ENCODE peak calls at places on chromosome 14, in nine cellular contexts. I is cardiac fibroblast, U is A549, E is choroid plexus epithelial cell, A is HFF-Myc, C is endodermal cell, P is GM23338, J is stomach, S is body of pancreas. Z is an unnamed sample.

GRCh38 chr14:46378248-46378647 is 273.3 kb downstream of the RPL10L start:
- DNase-seq in I (no peak), U (peak), E (no peak), A (no peak), C (no peak), P (no peak), J (no peak), S (no peak), Z (no peak)

GRCh38 chr14:75738192-75738591 is 77.1 kb downstream of the TTLL5 start:
- DNase-seq in I (peak), U (no peak), E (peak), A (no peak), C (no peak), P (no peak), J (no peak), S (no peak), Z (peak)

GRCh38 chr14:71739273-71739990 is 192.8 kb upstream of the RGS6 start:
- DNase-seq in I (peak), U (peak), E (peak), A (no peak), C (no peak), P (peak), J (no peak), S (peak), Z (peak)

GRCh38 chr14:60161176-60162107 is 3.8 kb downstream of the DHRS7 start:
- DNase-seq in I (peak), U (no peak), E (peak), A (no peak), C (no peak), P (peak), J (no peak), S (peak), Z (peak)

GRCh38 chr14:54610051-54610977 is 43.4 kb downstream of the SAMD4A start:
- DNase-seq in I (peak), U (no peak), E (peak), A (no peak), C (no peak), P (no peak), J (no peak), S (no peak), Z (peak)

GRCh38 chr14:66824251-66824650 is 316.3 kb downstream of the GPHN start:
- DNase-seq in I (peak), U (no peak), E (no peak), A (no peak), C (no peak), P (no peak), J (no peak), S (no peak), Z (no peak)

GRCh38 chr14:67513631-67514108 is 19.4 kb upstream of the PLEKHH1 start:
- DNase-seq in I (no peak), U (no peak), E (no peak), A (no peak), C (no peak), P (no peak), J (no peak), S (peak), Z (no peak)

GRCh38 chr14:35416108-35416750 is 11.7 kb upstream of the NFKBIA start:
- DNase-seq in I (no peak), U (no peak), E (peak), A (no peak), C (no peak), P (no peak), J (no peak), S (no peak), Z (no peak)

GRCh38 chr14:68363401-68363800 is 429.5 kb downstream of the ZFP36L1 start:
- DNase-seq in I (no peak), U (peak), E (peak), A (no peak), C (peak), P (peak), J (no peak), S (no peak), Z (no peak)

GRCh38 chr14:103522028-103522581 is 525 bp downstream of the CKB start:
- DNase-seq in I (no peak), U (no peak), E (no peak), A (no peak), C (peak), P (peak), J (no peak), S (no peak), Z (no peak)

GRCh38 chr14:51382506-51382905 is 142.5 kb downstream of the TMX1 start:
- DNase-seq in I (no peak), U (no peak), E (no peak), A (no peak), C (no peak), P (no peak), J (no peak), S (no peak), Z (no peak)

GRCh38 chr14:59306775-59307174 is 118.3 kb downstream of the DAAM1 start:
- DNase-seq in I (peak), U (peak), E (peak), A (no peak), C (no peak), P (no peak), J (no peak), S (no peak), Z (peak)

GRCh38 chr14:85934123-85934885 is 404.4 kb downstream of the FLRT2 start:
- DNase-seq in I (peak), U (peak), E (peak), A (no peak), C (no peak), P (peak), J (peak), S (peak), Z (no peak)

GRCh38 chr14:94113490-94113889 is 3.0 kb downstream of the IFI27 start:
- DNase-seq in I (peak), U (no peak), E (peak), A (no peak), C (peak), P (no peak), J (peak), S (peak), Z (peak)

GRCh38 chr14:74457511-74457910 is 31.5 kb upstream of the SYNDIG1L start:
- DNase-seq in I (no peak), U (no peak), E (no peak), A (no peak), C (peak), P (no peak), J (no peak), S (no peak), Z (no peak)

GRCh38 chr14:92470215-92470614 is 43.4 kb upstream of the RIN3 start:
- DNase-seq in I (no peak), U (peak), E (peak), A (peak), C (no peak), P (peak), J (no peak), S (no peak), Z (no peak)

GRCh38 chr14:72678360-72678759 is 215.5 kb downstream of the DPF3 start:
- DNase-seq in I (peak), U (no peak), E (peak), A (no peak), C (no peak), P (no peak), J (no peak), S (no peak), Z (peak)

GRCh38 chr14:70754989-70755388 is 54.3 kb downstream of the MAP3K9 start:
- DNase-seq in I (peak), U (peak), E (peak), A (no peak), C (peak), P (no peak), J (peak), S (peak), Z (peak)

GRCh38 chr14:95061317-95062093 is 95.8 kb downstream of the DICER1 start:
- DNase-seq in I (no peak), U (no peak), E (no peak), A (no peak), C (no peak), P (no peak), J (no peak), S (no peak), Z (no peak)

GRCh38 chr14:67532998-67533753 is at the start of gene PLEKHH1:
- DNase-seq in I (peak), U (peak), E (peak), A (no peak), C (peak), P (peak), J (peak), S (peak), Z (peak)

GRCh38 chr14:52923902-52924575 is 26.8 kb downstream of the FERMT2 start:
- DNase-seq in I (no peak), U (peak), E (no peak), A (no peak), C (peak), P (peak), J (no peak), S (no peak), Z (no peak)

GRCh38 chr14:94005324-94005723 is 8.2 kb downstream of the CCDC197 start:
- DNase-seq in I (no peak), U (no peak), E (peak), A (no peak), C (peak), P (peak), J (no peak), S (no peak), Z (no peak)

GRCh38 chr14:34000396-34000795 is 49.5 kb upstream of the EGLN3 start:
- DNase-seq in I (no peak), U (no peak), E (no peak), A (no peak), C (no peak), P (no peak), J (no peak), S (no peak), Z (no peak)

GRCh38 chr14:99730876-99731351 is 46.8 kb downstream of the CYP46A1 start:
- DNase-seq in I (no peak), U (no peak), E (no peak), A (no peak), C (no peak), P (no peak), J (no peak), S (no peak), Z (no peak)

GRCh38 chr14:83874662-83875061 is 1655.3 kb upstream of the FLRT2 start:
- DNase-seq in I (no peak), U (no peak), E (no peak), A (no peak), C (no peak), P (no peak), J (no peak), S (no peak), Z (peak)

GRCh38 chr14:76958020-76958965 is 70.2 kb downstream of the IRF2BPL start:
- DNase-seq in I (no peak), U (no peak), E (no peak), A (no peak), C (no peak), P (peak), J (no peak), S (no peak), Z (no peak)

GRCh38 chr14:58315606-58316005 is 17.3 kb downstream of the ARID4A start:
- DNase-seq in I (no peak), U (no peak), E (no peak), A (no peak), C (no peak), P (no peak), J (no peak), S (no peak), Z (no peak)

GRCh38 chr14:86961106-86961716 is 1031.8 kb downstream of the GALC start:
- DNase-seq in I (peak), U (peak), E (no peak), A (no peak), C (peak), P (peak), J (no peak), S (peak), Z (peak)

GRCh38 chr14:95044463-95045254 is 112.7 kb downstream of the DICER1 start:
- DNase-seq in I (no peak), U (no peak), E (no peak), A (no peak), C (peak), P (peak), J (peak), S (no peak), Z (no peak)

GRCh38 chr14:26204954-26205479 is 392.8 kb downstream of the NOVA1 start:
- DNase-seq in I (peak), U (no peak), E (peak), A (no peak), C (peak), P (peak), J (peak), S (peak), Z (peak)

GRCh38 chr14:73231874-73232851 is 5.1 kb upstream of the PAPLN start:
- DNase-seq in I (no peak), U (peak), E (no peak), A (no peak), C (peak), P (peak), J (no peak), S (no peak), Z (no peak)

GRCh38 chr14:103008768-103009342 is 48.5 kb downstream of the CDC42BPB start:
- DNase-seq in I (peak), U (no peak), E (peak), A (no peak), C (no peak), P (no peak), J (peak), S (no peak), Z (peak)

GRCh38 chr14:90551733-90552464 is 155.1 kb downstream of the CALM1 start:
- DNase-seq in I (no peak), U (no peak), E (no peak), A (no peak), C (no peak), P (no peak), J (peak), S (no peak), Z (no peak)

DNA sequence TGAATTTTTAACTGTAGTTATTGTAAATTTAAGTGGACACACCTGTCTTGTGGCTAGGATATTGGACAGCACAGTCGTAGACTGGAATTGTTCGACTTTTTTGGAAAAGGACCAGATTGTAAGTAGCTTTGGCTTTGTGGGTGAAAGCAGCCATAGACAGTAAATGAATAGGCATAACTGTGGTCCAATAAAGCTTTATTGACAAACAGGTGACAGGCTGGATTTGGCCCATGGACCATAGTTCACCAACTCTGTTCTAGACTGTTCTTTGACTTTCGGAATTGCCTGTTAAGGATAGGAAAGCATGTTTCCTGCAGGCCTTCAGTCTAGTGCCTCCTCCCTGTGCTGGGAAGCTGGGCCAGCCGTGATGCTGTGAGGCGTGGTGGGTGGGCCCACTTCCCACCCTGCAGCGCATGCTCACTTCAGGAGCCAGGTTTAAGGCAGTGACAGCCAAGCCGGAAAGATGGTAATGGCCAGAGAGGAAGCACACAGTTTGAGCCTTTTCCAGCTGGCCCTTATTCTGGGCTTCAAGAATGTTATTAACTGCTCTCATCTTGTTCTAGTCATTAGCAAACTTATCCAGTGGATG is 51.8 kb downstream of the PPP2R5C start:
- DNase-seq in I (no peak), U (no peak), E (no peak), A (no peak), C (no peak), P (no peak), J (no peak), S (no peak), Z (no peak)
- H3K4me3 ChIP-seq in I (no peak), U (no peak), E (no peak), A (no peak), C (no peak), P (no peak), J (no peak), S (no peak), Z (no peak)

DNA sequence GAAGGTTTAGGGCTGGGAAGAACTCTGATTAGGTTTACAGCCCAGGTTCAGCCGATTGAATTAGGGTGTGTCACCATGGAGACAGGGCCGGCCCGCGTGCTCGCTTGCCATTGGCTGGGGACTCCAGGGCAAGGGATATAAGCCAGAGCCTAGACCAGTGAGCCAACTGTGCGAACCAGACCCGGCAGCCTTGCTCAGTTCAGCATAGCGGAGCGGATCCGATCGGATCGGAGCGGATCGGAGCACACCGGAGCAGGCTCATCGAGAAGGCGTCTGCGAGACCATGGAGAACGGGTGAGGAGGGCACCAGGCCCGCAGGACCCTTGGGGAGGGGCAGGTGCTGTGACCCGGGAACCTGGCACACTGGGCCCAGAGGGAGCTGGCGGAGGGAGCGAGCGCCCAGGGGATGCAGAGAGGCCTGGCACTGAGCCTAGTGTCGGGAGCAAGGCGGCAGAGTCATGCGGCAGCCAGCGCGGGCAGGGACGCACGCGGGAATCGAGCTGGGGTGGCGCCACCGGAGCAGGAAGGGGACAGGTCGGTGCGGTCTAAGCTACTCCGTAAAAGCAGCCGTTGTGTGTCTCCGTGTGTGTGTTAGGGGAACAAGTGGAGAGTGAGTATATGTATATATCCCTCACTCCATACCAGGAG is at the start of gene PNP:
- DNase-seq in I (peak), U (peak), E (peak), A (peak), C (peak), P (peak), J (peak), S (peak), Z (peak)
- TF ChIP-seq CTCF in I (no peak), U (no peak), E (no peak), A (no peak), C (no peak), P (no peak), J (no peak), S (no peak), Z (no peak)

DNA sequence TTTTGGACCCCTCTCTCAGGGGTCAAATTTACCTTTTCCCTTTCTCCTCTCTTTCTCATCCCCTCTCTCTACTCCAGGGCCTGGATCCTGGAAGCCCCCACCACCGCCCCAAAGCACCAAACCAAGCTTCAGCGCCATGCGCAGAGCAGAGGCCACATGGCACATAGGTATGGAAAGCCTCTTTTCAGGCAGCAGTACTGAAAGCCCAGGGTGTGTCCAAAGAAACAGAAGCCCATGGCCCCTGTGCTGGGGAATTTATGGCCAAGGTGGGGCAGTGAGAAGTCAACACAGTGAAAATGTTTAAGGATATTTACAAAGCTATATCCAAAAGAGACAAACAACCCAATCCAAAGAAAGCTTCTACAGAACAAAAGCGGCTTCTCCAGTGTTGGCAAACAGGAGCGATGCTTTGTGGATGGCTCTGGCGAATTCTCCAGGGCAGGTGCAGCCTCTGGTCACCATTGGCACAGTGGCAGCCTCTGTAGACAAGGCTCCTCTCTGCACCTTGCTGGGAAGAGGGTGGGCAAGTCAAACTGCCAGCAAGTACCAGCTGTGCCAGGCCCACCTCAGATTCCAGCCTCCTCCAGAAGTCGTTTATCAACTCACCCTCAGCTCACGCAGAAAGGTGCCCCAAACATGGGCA is 4.8 kb upstream of the CPNE6 start:
- DNase-seq in I (no peak), U (no peak), E (no peak), A (no peak), C (no peak), P (no peak), J (no peak), S (no peak), Z (no peak)
- H3K4me3 ChIP-seq in I (no peak), U (no peak), E (no peak), A (no peak), C (no peak), P (no peak), J (no peak), S (no peak), Z (no peak)

GRCh38 chr14:97187916-97188315 is 390.7 kb downstream of the VRK1 start:
- DNase-seq in I (no peak), U (no peak), E (no peak), A (no peak), C (no peak), P (no peak), J (no peak), S (no peak), Z (no peak)

GRCh38 chr14:97179573-97179972 is 382.4 kb downstream of the VRK1 start:
- DNase-seq in I (no peak), U (no peak), E (no peak), A (no peak), C (no peak), P (no peak), J (no peak), S (no peak), Z (no peak)

GRCh38 chr14:97180304-97181200 is 383.4 kb downstream of the VRK1 start:
- DNase-seq in I (peak), U (peak), E (no peak), A (no peak), C (peak), P (no peak), J (no peak), S (no peak), Z (peak)

GRCh38 chr14:97185186-97185585 is 388.0 kb downstream of the VRK1 start:
- DNase-seq in I (no peak), U (peak), E (no peak), A (no peak), C (peak), P (peak), J (no peak), S (no peak), Z (no peak)
- TF ChIP-seq CTCF in I (no peak), U (peak), E (no peak), A (no peak), C (peak), P (peak), J (no peak), S (no peak), Z (no peak)

DNA sequence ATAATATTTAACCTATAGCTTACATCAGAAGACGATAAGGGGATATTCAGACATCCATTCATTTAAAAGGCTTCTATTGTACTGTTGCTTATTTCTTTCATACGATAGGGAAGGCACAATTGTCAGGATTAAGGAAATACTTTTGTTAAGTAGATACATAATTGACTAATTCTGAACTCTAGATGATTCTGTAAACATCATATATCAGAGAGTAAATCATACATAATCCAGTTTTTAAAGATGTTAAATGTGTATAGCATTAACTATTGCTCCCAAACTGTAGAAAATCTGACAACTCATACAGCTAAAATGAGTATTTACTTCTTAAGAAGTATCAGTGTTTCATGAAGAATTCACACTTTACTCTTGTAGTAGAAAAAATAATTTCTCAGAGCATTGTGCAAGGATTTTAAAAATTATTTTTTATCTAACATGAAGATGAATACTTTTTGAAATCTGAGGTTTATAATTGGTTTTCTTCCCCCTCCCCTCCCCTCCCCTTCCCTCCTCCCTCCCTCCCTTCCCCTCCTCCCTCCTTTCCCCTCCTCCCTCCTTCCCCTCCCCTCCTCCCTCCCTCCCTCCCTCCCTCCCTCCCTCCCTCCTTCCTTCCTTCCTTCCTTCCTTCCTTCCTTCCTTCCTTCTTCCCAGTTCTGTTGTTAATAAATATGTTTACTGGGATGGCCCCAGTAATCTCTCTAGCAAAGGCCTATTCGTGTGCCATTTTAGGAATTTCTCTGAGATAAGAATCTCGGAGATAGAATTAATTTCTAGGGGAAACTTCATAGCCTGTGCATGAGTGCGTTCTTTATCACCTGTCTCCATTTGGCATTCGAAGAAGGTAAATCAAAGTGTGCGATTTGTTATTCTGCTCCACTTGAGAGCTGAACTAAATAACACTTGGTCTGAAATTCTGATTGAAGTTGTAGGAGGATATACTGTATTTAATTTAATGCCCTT is 2.3 kb downstream of the NPAS3 start:
- DNase-seq in I (no peak), U (no peak), E (no peak), A (no peak), C (no peak), P (no peak), J (no peak), S (no peak), Z (no peak)
- H3K4me3 ChIP-seq in I (no peak), U (no peak), E (no peak), A (no peak), C (peak), P (peak), J (peak), S (no peak), Z (no peak)